ENCODE peak calls at places on chromosomes 1 and 21, in nine cellular contexts. One of them, this sample, is unnamed.

GRCh38 chr1:31957701-31958674 is 19.8 kb upstream of the PTP4A2 start:
- DNase-seq in GM06990: peak
- DNase-seq in coronary artery: no peak
- DNase-seq in choroid plexus epithelial cell: no peak
- DNase-seq in kidney: no peak
- DNase-seq in GM12864: peak
- DNase-seq in fibroblast of the aortic adventitia: no peak
- DNase-seq in neural crest cell: no peak
- DNase-seq in body of pancreas: no peak
- DNase-seq in this sample: no peak

GRCh38 chr1:70396607-70397006 is 14.5 kb upstream of the CTH start:
- DNase-seq in GM06990: no peak
- DNase-seq in coronary artery: no peak
- DNase-seq in choroid plexus epithelial cell: no peak
- DNase-seq in kidney: no peak
- DNase-seq in GM12864: no peak
- DNase-seq in fibroblast of the aortic adventitia: no peak
- DNase-seq in neural crest cell: no peak
- DNase-seq in body of pancreas: no peak
- DNase-seq in this sample: no peak

GRCh38 chr1:165898837-165899236 is 71.4 kb downstream of the UCK2 start:
- DNase-seq in GM06990: no peak
- DNase-seq in coronary artery: peak
- DNase-seq in choroid plexus epithelial cell: peak
- DNase-seq in kidney: no peak
- DNase-seq in GM12864: no peak
- DNase-seq in fibroblast of the aortic adventitia: peak
- DNase-seq in neural crest cell: no peak
- DNase-seq in body of pancreas: no peak
- DNase-seq in this sample: no peak

GRCh38 chr1:50605186-50605875 is 182.1 kb upstream of the DMRTA2 start:
- DNase-seq in GM06990: no peak
- DNase-seq in coronary artery: no peak
- DNase-seq in choroid plexus epithelial cell: peak
- DNase-seq in kidney: no peak
- DNase-seq in GM12864: no peak
- DNase-seq in fibroblast of the aortic adventitia: peak
- DNase-seq in neural crest cell: no peak
- DNase-seq in body of pancreas: peak
- DNase-seq in this sample: peak

GRCh38 chr1:185355947-185356346 is 38.9 kb upstream of the IVNS1ABP start:
- DNase-seq in GM06990: no peak
- DNase-seq in coronary artery: no peak
- DNase-seq in choroid plexus epithelial cell: no peak
- DNase-seq in kidney: no peak
- DNase-seq in GM12864: no peak
- DNase-seq in fibroblast of the aortic adventitia: no peak
- DNase-seq in neural crest cell: no peak
- DNase-seq in body of pancreas: no peak
- DNase-seq in this sample: no peak

GRCh38 chr1:14392161-14392886 is 206.2 kb upstream of the KAZN start:
- DNase-seq in GM06990: no peak
- DNase-seq in coronary artery: no peak
- DNase-seq in choroid plexus epithelial cell: no peak
- DNase-seq in kidney: no peak
- DNase-seq in GM12864: no peak
- DNase-seq in fibroblast of the aortic adventitia: no peak
- DNase-seq in neural crest cell: no peak
- DNase-seq in body of pancreas: no peak
- DNase-seq in this sample: no peak

GRCh38 chr21:26167593-26167992 is 3.0 kb downstream of the APP start:
- DNase-seq in GM06990: no peak
- DNase-seq in coronary artery: no peak
- DNase-seq in choroid plexus epithelial cell: no peak
- DNase-seq in kidney: no peak
- DNase-seq in GM12864: no peak
- DNase-seq in fibroblast of the aortic adventitia: no peak
- DNase-seq in neural crest cell: no peak
- DNase-seq in body of pancreas: no peak
- DNase-seq in this sample: no peak

GRCh38 chr1:151779852-151780251 is 10.4 kb downstream of the TDRKH start:
- DNase-seq in GM06990: no peak
- DNase-seq in coronary artery: no peak
- DNase-seq in choroid plexus epithelial cell: no peak
- DNase-seq in kidney: no peak
- DNase-seq in GM12864: no peak
- DNase-seq in fibroblast of the aortic adventitia: no peak
- DNase-seq in neural crest cell: no peak
- DNase-seq in body of pancreas: no peak
- DNase-seq in this sample: no peak

GRCh38 chr1:198496216-198497143 is 44.0 kb downstream of the ATP6V1G3 start:
- DNase-seq in GM06990: no peak
- DNase-seq in coronary artery: no peak
- DNase-seq in choroid plexus epithelial cell: peak
- DNase-seq in kidney: no peak
- DNase-seq in GM12864: no peak
- DNase-seq in fibroblast of the aortic adventitia: peak
- DNase-seq in neural crest cell: no peak
- DNase-seq in body of pancreas: no peak
- DNase-seq in this sample: no peak

GRCh38 chr1:227892930-227893695 is 54.6 kb downstream of the WNT9A start:
- DNase-seq in GM06990: no peak
- DNase-seq in coronary artery: peak
- DNase-seq in choroid plexus epithelial cell: no peak
- DNase-seq in kidney: peak
- DNase-seq in GM12864: no peak
- DNase-seq in fibroblast of the aortic adventitia: no peak
- DNase-seq in neural crest cell: peak
- DNase-seq in body of pancreas: peak
- DNase-seq in this sample: no peak

GRCh38 chr1:94803517-94804441 is 16.4 kb upstream of the SLC44A3 start:
- DNase-seq in GM06990: no peak
- DNase-seq in coronary artery: no peak
- DNase-seq in choroid plexus epithelial cell: no peak
- DNase-seq in kidney: no peak
- DNase-seq in GM12864: no peak
- DNase-seq in fibroblast of the aortic adventitia: peak
- DNase-seq in neural crest cell: peak
- DNase-seq in body of pancreas: peak
- DNase-seq in this sample: no peak

GRCh38 chr21:31623664-31624063 is 35.8 kb upstream of the SOD1 start:
- DNase-seq in GM06990: no peak
- DNase-seq in coronary artery: no peak
- DNase-seq in choroid plexus epithelial cell: peak
- DNase-seq in kidney: no peak
- DNase-seq in GM12864: no peak
- DNase-seq in fibroblast of the aortic adventitia: no peak
- DNase-seq in neural crest cell: no peak
- DNase-seq in body of pancreas: no peak
- DNase-seq in this sample: peak

GRCh38 chr1:11481019-11481418 is 2.1 kb downstream of the DISP3 start:
- DNase-seq in GM06990: no peak
- DNase-seq in coronary artery: no peak
- DNase-seq in choroid plexus epithelial cell: no peak
- DNase-seq in kidney: no peak
- DNase-seq in GM12864: no peak
- DNase-seq in fibroblast of the aortic adventitia: no peak
- DNase-seq in neural crest cell: no peak
- DNase-seq in body of pancreas: no peak
- DNase-seq in this sample: no peak

GRCh38 chr1:18951818-18952391 is 4.6 kb downstream of the IFFO2 start:
- DNase-seq in GM06990: peak
- DNase-seq in coronary artery: no peak
- DNase-seq in choroid plexus epithelial cell: no peak
- DNase-seq in kidney: peak
- DNase-seq in GM12864: peak
- DNase-seq in fibroblast of the aortic adventitia: no peak
- DNase-seq in neural crest cell: no peak
- DNase-seq in body of pancreas: no peak
- DNase-seq in this sample: peak

GRCh38 chr1:20496241-20496661 is 10.2 kb upstream of the CAMK2N1 start:
- DNase-seq in GM06990: no peak
- DNase-seq in coronary artery: no peak
- DNase-seq in choroid plexus epithelial cell: peak
- DNase-seq in kidney: no peak
- DNase-seq in GM12864: no peak
- DNase-seq in fibroblast of the aortic adventitia: peak
- DNase-seq in neural crest cell: no peak
- DNase-seq in body of pancreas: no peak
- DNase-seq in this sample: no peak

GRCh38 chr1:220281159-220281574 is 8.9 kb upstream of the RAB3GAP2 start:
- DNase-seq in GM06990: no peak
- DNase-seq in coronary artery: no peak
- DNase-seq in choroid plexus epithelial cell: peak
- DNase-seq in kidney: no peak
- DNase-seq in GM12864: no peak
- DNase-seq in fibroblast of the aortic adventitia: peak
- DNase-seq in neural crest cell: no peak
- DNase-seq in body of pancreas: no peak
- DNase-seq in this sample: no peak

GRCh38 chr1:25658791-25659431 is 42.3 kb downstream of the MAN1C1 start:
- DNase-seq in GM06990: no peak
- DNase-seq in coronary artery: peak
- DNase-seq in choroid plexus epithelial cell: peak
- DNase-seq in kidney: no peak
- DNase-seq in GM12864: no peak
- DNase-seq in fibroblast of the aortic adventitia: peak
- DNase-seq in neural crest cell: no peak
- DNase-seq in body of pancreas: peak
- DNase-seq in this sample: no peak

GRCh38 chr1:172360960-172361359 is 59.5 kb upstream of the C1orf105 start:
- DNase-seq in GM06990: no peak
- DNase-seq in coronary artery: no peak
- DNase-seq in choroid plexus epithelial cell: no peak
- DNase-seq in kidney: no peak
- DNase-seq in GM12864: no peak
- DNase-seq in fibroblast of the aortic adventitia: no peak
- DNase-seq in neural crest cell: no peak
- DNase-seq in body of pancreas: no peak
- DNase-seq in this sample: no peak

GRCh38 chr1:231337472-231338269 is at the start of gene EXOC8:
- DNase-seq in GM06990: peak
- DNase-seq in coronary artery: peak
- DNase-seq in choroid plexus epithelial cell: peak
- DNase-seq in kidney: peak
- DNase-seq in GM12864: peak
- DNase-seq in fibroblast of the aortic adventitia: peak
- DNase-seq in neural crest cell: peak
- DNase-seq in body of pancreas: peak
- DNase-seq in this sample: peak
- TF ChIP-seq CTCF in GM06990: peak
- TF ChIP-seq CTCF in coronary artery: no peak
- TF ChIP-seq CTCF in choroid plexus epithelial cell: no peak
- TF ChIP-seq CTCF in kidney: no peak
- TF ChIP-seq CTCF in GM12864: peak
- TF ChIP-seq CTCF in fibroblast of the aortic adventitia: no peak
- TF ChIP-seq CTCF in neural crest cell: no peak
- TF ChIP-seq CTCF in body of pancreas: no peak
- TF ChIP-seq CTCF in this sample: no peak

DNA sequence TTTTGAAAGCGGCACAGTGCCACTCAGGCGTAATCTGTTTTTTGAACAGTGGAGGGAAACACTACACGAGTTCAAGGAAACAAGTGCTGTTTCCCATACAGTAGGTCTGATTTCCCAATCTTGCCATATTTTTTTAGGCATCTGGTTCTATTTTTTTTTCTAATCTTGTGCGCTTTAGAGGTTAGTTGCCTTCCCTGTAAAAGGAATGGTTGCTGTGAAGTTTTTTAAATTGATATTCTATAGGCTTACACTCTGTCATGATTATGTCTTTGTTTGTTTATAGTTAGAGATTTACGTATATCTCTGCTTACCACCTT is 1.2 kb downstream of the NASP start:
- DNase-seq in GM06990: no peak
- DNase-seq in coronary artery: no peak
- DNase-seq in choroid plexus epithelial cell: no peak
- DNase-seq in kidney: no peak
- DNase-seq in GM12864: no peak
- DNase-seq in fibroblast of the aortic adventitia: no peak
- DNase-seq in neural crest cell: no peak
- DNase-seq in body of pancreas: no peak
- DNase-seq in this sample: no peak
- TF ChIP-seq CTCF in GM06990: no peak
- TF ChIP-seq CTCF in coronary artery: no peak
- TF ChIP-seq CTCF in choroid plexus epithelial cell: peak
- TF ChIP-seq CTCF in kidney: no peak
- TF ChIP-seq CTCF in GM12864: no peak
- TF ChIP-seq CTCF in fibroblast of the aortic adventitia: no peak
- TF ChIP-seq CTCF in neural crest cell: peak
- TF ChIP-seq CTCF in body of pancreas: no peak
- TF ChIP-seq CTCF in this sample: no peak

GRCh38 chr1:150162582-150162861 is 12.8 kb downstream of the PLEKHO1 start:
- DNase-seq in GM06990: no peak
- DNase-seq in coronary artery: no peak
- DNase-seq in choroid plexus epithelial cell: no peak
- DNase-seq in kidney: no peak
- DNase-seq in GM12864: no peak
- DNase-seq in fibroblast of the aortic adventitia: no peak
- DNase-seq in neural crest cell: no peak
- DNase-seq in body of pancreas: no peak
- DNase-seq in this sample: no peak

GRCh38 chr1:150160964-150161626 is 11.4 kb downstream of the PLEKHO1 start:
- DNase-seq in GM06990: no peak
- DNase-seq in coronary artery: no peak
- DNase-seq in choroid plexus epithelial cell: peak
- DNase-seq in kidney: no peak
- DNase-seq in GM12864: no peak
- DNase-seq in fibroblast of the aortic adventitia: no peak
- DNase-seq in neural crest cell: no peak
- DNase-seq in body of pancreas: no peak
- DNase-seq in this sample: no peak

GRCh38 chr1:150164224-150164623 is 14.5 kb downstream of the PLEKHO1 start:
- DNase-seq in GM06990: no peak
- DNase-seq in coronary artery: no peak
- DNase-seq in choroid plexus epithelial cell: no peak
- DNase-seq in kidney: no peak
- DNase-seq in GM12864: no peak
- DNase-seq in fibroblast of the aortic adventitia: no peak
- DNase-seq in neural crest cell: no peak
- DNase-seq in body of pancreas: no peak
- DNase-seq in this sample: no peak

GRCh38 chr1:150162862-150163706 is 13.4 kb downstream of the PLEKHO1 start:
- DNase-seq in GM06990: peak
- DNase-seq in coronary artery: peak
- DNase-seq in choroid plexus epithelial cell: peak
- DNase-seq in kidney: peak
- DNase-seq in GM12864: peak
- DNase-seq in fibroblast of the aortic adventitia: peak
- DNase-seq in neural crest cell: peak
- DNase-seq in body of pancreas: peak
- DNase-seq in this sample: peak

GRCh38 chr1:150161747-150162581 is 12.2 kb downstream of the PLEKHO1 start:
- DNase-seq in GM06990: peak
- DNase-seq in coronary artery: no peak
- DNase-seq in choroid plexus epithelial cell: peak
- DNase-seq in kidney: no peak
- DNase-seq in GM12864: no peak
- DNase-seq in fibroblast of the aortic adventitia: no peak
- DNase-seq in neural crest cell: no peak
- DNase-seq in body of pancreas: no peak
- DNase-seq in this sample: no peak
- TF ChIP-seq CTCF in GM06990: peak
- TF ChIP-seq CTCF in coronary artery: no peak
- TF ChIP-seq CTCF in choroid plexus epithelial cell: peak
- TF ChIP-seq CTCF in kidney: no peak
- TF ChIP-seq CTCF in GM12864: peak
- TF ChIP-seq CTCF in fibroblast of the aortic adventitia: no peak
- TF ChIP-seq CTCF in neural crest cell: no peak
- TF ChIP-seq CTCF in body of pancreas: no peak
- TF ChIP-seq CTCF in this sample: peak

GRCh38 chr1:37778654-37779053 is 13.7 kb upstream of the EPHA10 start:
- DNase-seq in GM06990: no peak
- DNase-seq in coronary artery: no peak
- DNase-seq in choroid plexus epithelial cell: no peak
- DNase-seq in kidney: no peak
- DNase-seq in GM12864: no peak
- DNase-seq in fibroblast of the aortic adventitia: no peak
- DNase-seq in neural crest cell: no peak
- DNase-seq in body of pancreas: no peak
- DNase-seq in this sample: no peak
- TF ChIP-seq CTCF in GM06990: no peak
- TF ChIP-seq CTCF in coronary artery: no peak
- TF ChIP-seq CTCF in choroid plexus epithelial cell: no peak
- TF ChIP-seq CTCF in kidney: no peak
- TF ChIP-seq CTCF in GM12864: peak
- TF ChIP-seq CTCF in fibroblast of the aortic adventitia: no peak
- TF ChIP-seq CTCF in neural crest cell: no peak
- TF ChIP-seq CTCF in body of pancreas: no peak
- TF ChIP-seq CTCF in this sample: no peak